ENCODE peak calls at places on chromosomes 7 and 10, in six cellular contexts. E is psoas muscle, X is spleen, P is cardiac fibroblast, U is body of pancreas, G is IMR-90. Z is an unnamed sample.

GRCh38 chr7:143285454-143285756 is 647 bp downstream of the TMEM139 start:
- DNase-seq in G (no peak), E (no peak), X (no peak), P (no peak), U (peak; percentile 44), Z (no peak)

GRCh38 chr10:78290131-78290750 is 256.6 kb downstream of the RPS24 start:
- DNase-seq in X (peak; percentile 49), P (no peak), G (peak; percentile 10), U (no peak), E (no peak), Z (no peak)

GRCh38 chr10:91672021-91672608 is 39.2 kb upstream of the PPP1R3C start:
- DNase-seq in G (peak; percentile 82), X (no peak), U (no peak), P (peak; percentile 57), E (no peak), Z (peak; percentile 29)

GRCh38 chr10:10699427-10699826 is 318.2 kb upstream of the CELF2 start:
- DNase-seq in U (no peak), X (no peak), P (no peak), G (no peak), E (no peak), Z (no peak)

GRCh38 chr7:38211940-38212339 is 33.9 kb downstream of the STARD3NL start:
- DNase-seq in P (peak; percentile 40), G (no peak), X (no peak), E (no peak), U (no peak), Z (no peak)

GRCh38 chr10:103781329-103782061 is 73.9 kb downstream of the SH3PXD2A start:
- DNase-seq in E (peak; percentile 34), U (no peak), P (peak; percentile 89), X (no peak), G (peak; percentile 99), Z (peak; percentile 56)

GRCh38 chr7:4470246-4470645 is 211.8 kb upstream of the FOXK1 start:
- DNase-seq in G (no peak), X (no peak), E (no peak), P (no peak), U (no peak), Z (no peak)

GRCh38 chr7:130441408-130441854 is 615 bp upstream of the CEP41 start:
- DNase-seq in U (peak; percentile 80), P (peak; percentile 40), E (no peak), G (peak; percentile 12), X (no peak), Z (no peak)

GRCh38 chr7:82017334-82017943 is 247.6 kb upstream of the HGF start:
- DNase-seq in G (peak; percentile 65), E (no peak), U (no peak), P (peak; percentile 70), X (no peak), Z (no peak)

GRCh38 chr10:4780782-4781181 is 45.2 kb upstream of the AKR1E2 start:
- DNase-seq in G (peak; percentile 45), E (no peak), X (no peak), U (no peak), P (peak; percentile 82), Z (no peak)

GRCh38 chr10:28496481-28496961 is 36.4 kb upstream of the WAC start:
- DNase-seq in P (no peak), U (no peak), E (no peak), X (no peak), G (no peak), Z (no peak)

GRCh38 chr10:46556515-46557318 is at the start of gene GPRIN2:
- DNase-seq in E (peak; percentile 53), G (no peak), P (no peak), X (peak; percentile 75), U (peak; percentile 72), Z (no peak)

GRCh38 chr10:11631890-11632587 is 20.6 kb upstream of the USP6NL start:
- DNase-seq in G (no peak), P (no peak), E (no peak), X (peak; percentile 66), U (no peak), Z (no peak)

GRCh38 chr10:75367098-75367497 is 34.5 kb downstream of the ZNF503 start:
- DNase-seq in E (no peak), U (peak; percentile 17), X (no peak), P (no peak), G (no peak), Z (no peak)

GRCh38 chr10:5291501-5292195 is 73.1 kb upstream of the UCN3 start:
- DNase-seq in P (peak; percentile 98), E (peak; percentile 76), G (peak; percentile 79), U (peak; percentile 61), X (peak; percentile 81), Z (peak; percentile 83)

GRCh38 chr10:123157210-123157609 is 3.0 kb downstream of the BUB3 start:
- DNase-seq in X (no peak), E (no peak), G (peak; percentile 82), U (no peak), P (peak; percentile 68), Z (no peak)

GRCh38 chr10:102113956-102114857 is 6.0 kb downstream of the LDB1 start:
- DNase-seq in X (peak; percentile 87), G (no peak), P (no peak), U (peak; percentile 18), E (peak; percentile 63), Z (no peak)

GRCh38 chr10:121130382-121130781 is 279.2 kb downstream of the WDR11 start:
- DNase-seq in E (no peak), X (no peak), U (no peak), P (no peak), G (no peak), Z (no peak)

GRCh38 chr10:121131426-121132277 is 280.5 kb downstream of the WDR11 start:
- DNase-seq in U (no peak), P (no peak), G (no peak), E (no peak), X (no peak), Z (no peak)

GRCh38 chr10:121134711-121135110 is 283.5 kb downstream of the WDR11 start:
- DNase-seq in P (no peak), G (no peak), E (no peak), X (no peak), U (no peak), Z (no peak)

GRCh38 chr10:121131014-121131413 is 279.9 kb downstream of the WDR11 start:
- DNase-seq in P (no peak), E (no peak), U (no peak), G (no peak), X (no peak), Z (no peak)

GRCh38 chr10:121132278-121132672 is 281.1 kb downstream of the WDR11 start:
- DNase-seq in X (no peak), G (no peak), P (no peak), U (no peak), E (no peak), Z (no peak)
- H3K4me3 ChIP-seq in X (no peak overlapping the region), G (no peak overlapping the region), P (no peak overlapping the region), U (no peak overlapping the region), E (no peak overlapping the region), Z (no peak overlapping the region)

GRCh38 chr7:77983973-77984372 is 185.4 kb downstream of the PHTF2 start:
- DNase-seq in E (no peak), G (no peak), U (no peak), P (no peak), X (no peak), Z (no peak)

GRCh38 chr7:77985974-77986339 is 187.4 kb downstream of the PHTF2 start:
- DNase-seq in X (no peak), U (no peak), E (no peak), G (no peak), P (no peak), Z (peak; percentile 32)

GRCh38 chr7:77982926-77983550 is 184.5 kb downstream of the PHTF2 start:
- DNase-seq in U (no peak), P (no peak), X (no peak), G (no peak), E (no peak), Z (no peak)

GRCh38 chr7:77989981-77990566 is 191.5 kb downstream of the PHTF2 start:
- DNase-seq in U (no peak), G (no peak), P (no peak), E (no peak), X (no peak), Z (no peak)

DNA sequence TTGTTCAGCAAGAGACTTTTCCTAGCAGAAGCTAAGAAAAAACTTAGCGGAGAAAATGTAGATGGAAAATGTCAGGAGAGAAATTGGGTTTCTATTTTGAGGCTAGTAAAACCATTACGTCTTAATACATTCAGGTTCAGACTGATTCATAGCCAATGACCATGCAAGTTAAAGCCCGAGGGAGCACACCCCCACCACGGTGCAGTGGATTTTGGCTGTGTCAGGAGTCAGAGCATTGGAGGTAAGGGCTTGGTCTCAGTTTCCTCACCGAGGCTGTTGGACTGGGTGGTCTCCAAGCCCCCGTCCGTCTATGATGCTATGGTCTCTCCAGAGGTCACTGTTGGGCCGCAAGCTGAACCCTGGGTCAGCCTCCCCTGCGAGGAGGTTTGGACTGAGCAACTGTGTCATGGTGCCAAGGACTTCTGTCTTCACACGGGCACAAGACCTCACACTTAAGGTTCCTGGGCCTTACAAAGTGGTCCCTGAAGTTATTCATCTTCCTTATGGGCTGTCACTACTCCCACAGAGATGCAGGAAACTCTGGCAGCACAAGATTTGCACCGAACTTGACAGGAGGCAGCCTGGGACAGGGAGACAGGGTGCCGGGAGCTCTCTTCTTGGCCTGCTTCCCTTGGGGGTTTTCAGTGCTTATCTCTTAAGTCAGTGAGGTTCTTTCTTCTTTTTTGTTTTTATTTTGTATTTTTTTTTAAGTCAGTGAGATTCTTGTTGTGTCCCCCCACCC is 186.8 kb downstream of the PHTF2 start:
- DNase-seq in U (no peak), G (no peak), X (no peak), E (no peak), P (peak; percentile 45), Z (no peak)
- H3K4me3 ChIP-seq in U (no peak overlapping the region), G (no peak overlapping the region), X (no peak overlapping the region), E (no peak overlapping the region), P (no peak overlapping the region), Z (no peak overlapping the region)

GRCh38 chr7:137903382-137904169 is 56.8 kb upstream of the DGKI start:
- DNase-seq in P (peak; percentile 86), G (peak; percentile 82), X (peak; percentile 78), U (peak; percentile 72), E (no peak), Z (no peak)

GRCh38 chr7:137895301-137896201 is 48.8 kb upstream of the DGKI start:
- DNase-seq in G (no peak), X (no peak), P (no peak), E (no peak), U (no peak), Z (no peak)

GRCh38 chr7:137904826-137905225 is 58.1 kb upstream of the DGKI start:
- DNase-seq in U (no peak), P (no peak), G (peak; percentile 16), E (no peak), X (no peak), Z (no peak)

GRCh38 chr7:137900137-137900536 is 53.4 kb upstream of the DGKI start:
- DNase-seq in X (no peak), P (no peak), G (no peak), U (no peak), E (no peak), Z (no peak)

GRCh38 chr7:137898839-137899681 is 52.3 kb upstream of the DGKI start:
- DNase-seq in P (peak; percentile 82), E (peak; percentile 91), G (peak; percentile 66), X (peak; percentile 93), U (peak; percentile 78), Z (no peak)
- H3K4me3 ChIP-seq in P (no peak overlapping the region), E (peak overlapping the region; percentile 28), G (no peak overlapping the region), X (peak overlapping the region; percentile 57), U (no peak overlapping the region), Z (no peak overlapping the region)

DNA sequence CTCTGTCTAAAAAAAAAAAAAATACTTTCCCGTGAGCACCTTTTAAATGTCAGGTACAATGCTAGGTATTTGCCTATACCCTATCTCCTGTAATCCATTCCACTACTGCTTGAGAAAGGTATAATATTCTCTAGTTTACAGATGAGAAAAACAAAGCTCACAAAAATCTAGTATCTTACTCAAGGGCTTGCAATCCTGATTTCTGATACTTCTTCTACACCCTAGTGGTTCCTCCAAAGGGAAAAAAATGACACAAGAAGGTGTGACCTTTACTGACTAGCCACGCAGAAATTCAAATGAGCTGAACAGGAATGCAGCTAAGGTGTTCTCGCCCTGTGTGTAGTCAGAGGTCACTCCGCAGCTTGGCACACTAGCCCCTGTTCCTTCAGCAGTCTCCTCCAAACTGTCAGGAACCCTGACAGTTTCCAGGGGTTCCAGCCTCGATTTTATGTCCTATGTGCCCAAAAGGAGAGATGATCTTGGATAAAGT is 59.5 kb upstream of the TM9SF3 start:
- DNase-seq in P (no peak), E (no peak), U (no peak), G (no peak), X (no peak), Z (no peak)
- H3K4me3 ChIP-seq in P (no peak overlapping the region), E (no peak overlapping the region), U (no peak overlapping the region), G (no peak overlapping the region), X (no peak overlapping the region), Z (no peak overlapping the region)

Z was measured in skeletal muscle cell.